ENCODE peak calls at places on chromosomes 16 and 17, in seven cellular contexts. One of them, this sample, is unnamed.

GRCh38 chr17:7330099-7331015 is 1.2 kb upstream of the NEURL4 start:
- DNase-seq in A549: peak; percentile 100
- DNase-seq in heart left ventricle: peak; percentile 80
- DNase-seq in esophagus muscularis mucosa: no peak
- DNase-seq in transverse colon: peak; percentile 80
- DNase-seq in IMR-90: peak; percentile 70
- DNase-seq in stomach: peak; percentile 73
- DNase-seq in this sample: peak; percentile 81

GRCh38 chr17:47895254-47895855 is 681 bp upstream of the SP2 start:
- DNase-seq in IMR-90: peak; percentile 17
- DNase-seq in esophagus muscularis mucosa: peak; percentile 93
- DNase-seq in stomach: peak; percentile 45
- DNase-seq in heart left ventricle: peak; percentile 36
- DNase-seq in A549: peak; percentile 31
- DNase-seq in transverse colon: peak; percentile 60
- DNase-seq in this sample: peak; percentile 41

GRCh38 chr17:58268774-58269556 is 11.8 kb downstream of the MPO start:
- DNase-seq in stomach: no peak
- DNase-seq in esophagus muscularis mucosa: no peak
- DNase-seq in heart left ventricle: no peak
- DNase-seq in IMR-90: no peak
- DNase-seq in transverse colon: no peak
- DNase-seq in A549: no peak
- DNase-seq in this sample: no peak

GRCh38 chr16:55543470-55543869 is 23.0 kb upstream of the CAPNS2 start:
- DNase-seq in transverse colon: no peak
- DNase-seq in esophagus muscularis mucosa: no peak
- DNase-seq in heart left ventricle: no peak
- DNase-seq in stomach: no peak
- DNase-seq in IMR-90: peak; percentile 41
- DNase-seq in A549: no peak
- DNase-seq in this sample: no peak

GRCh38 chr16:4327782-4328579 is 12.1 kb downstream of the GLIS2 start:
- DNase-seq in heart left ventricle: peak; percentile 89
- DNase-seq in IMR-90: peak; percentile 69
- DNase-seq in esophagus muscularis mucosa: peak; percentile 96
- DNase-seq in A549: no peak
- DNase-seq in stomach: peak; percentile 83
- DNase-seq in transverse colon: peak; percentile 74
- DNase-seq in this sample: peak; percentile 93

GRCh38 chr17:72931635-72932034 is 160.9 kb downstream of the SLC39A11 start:
- DNase-seq in IMR-90: no peak
- DNase-seq in heart left ventricle: no peak
- DNase-seq in transverse colon: no peak
- DNase-seq in esophagus muscularis mucosa: no peak
- DNase-seq in stomach: no peak
- DNase-seq in A549: no peak
- DNase-seq in this sample: no peak

GRCh38 chr17:2700031-2700490 is 11.5 kb downstream of the CLUH start:
- DNase-seq in stomach: no peak
- DNase-seq in transverse colon: no peak
- DNase-seq in esophagus muscularis mucosa: no peak
- DNase-seq in heart left ventricle: peak; percentile 3
- DNase-seq in IMR-90: no peak
- DNase-seq in A549: no peak
- DNase-seq in this sample: peak; percentile 20

GRCh38 chr16:4358831-4359561 is 7.9 kb upstream of the PAM16 start:
- DNase-seq in A549: peak; percentile 69
- DNase-seq in heart left ventricle: no peak
- DNase-seq in IMR-90: no peak
- DNase-seq in transverse colon: peak; percentile 59
- DNase-seq in esophagus muscularis mucosa: no peak
- DNase-seq in stomach: peak; percentile 76
- DNase-seq in this sample: peak; percentile 73

GRCh38 chr17:79036609-79037008 is 12.6 kb downstream of the C1QTNF1 start:
- DNase-seq in esophagus muscularis mucosa: no peak
- DNase-seq in IMR-90: peak; percentile 94
- DNase-seq in transverse colon: no peak
- DNase-seq in A549: peak; percentile 87
- DNase-seq in heart left ventricle: no peak
- DNase-seq in stomach: no peak
- DNase-seq in this sample: peak; percentile 80

GRCh38 chr16:11316331-11317015 is 28.8 kb upstream of the RMI2 start:
- DNase-seq in esophagus muscularis mucosa: no peak
- DNase-seq in heart left ventricle: no peak
- DNase-seq in A549: no peak
- DNase-seq in stomach: no peak
- DNase-seq in IMR-90: no peak
- DNase-seq in transverse colon: no peak
- DNase-seq in this sample: no peak

GRCh38 chr17:82231562-82232321 is 2.9 kb downstream of the SLC16A3 start:
- DNase-seq in IMR-90: peak; percentile 40
- DNase-seq in heart left ventricle: peak; percentile 83
- DNase-seq in stomach: peak; percentile 75
- DNase-seq in esophagus muscularis mucosa: peak; percentile 92
- DNase-seq in transverse colon: peak; percentile 83
- DNase-seq in A549: peak; percentile 78
- DNase-seq in this sample: no peak

DNA sequence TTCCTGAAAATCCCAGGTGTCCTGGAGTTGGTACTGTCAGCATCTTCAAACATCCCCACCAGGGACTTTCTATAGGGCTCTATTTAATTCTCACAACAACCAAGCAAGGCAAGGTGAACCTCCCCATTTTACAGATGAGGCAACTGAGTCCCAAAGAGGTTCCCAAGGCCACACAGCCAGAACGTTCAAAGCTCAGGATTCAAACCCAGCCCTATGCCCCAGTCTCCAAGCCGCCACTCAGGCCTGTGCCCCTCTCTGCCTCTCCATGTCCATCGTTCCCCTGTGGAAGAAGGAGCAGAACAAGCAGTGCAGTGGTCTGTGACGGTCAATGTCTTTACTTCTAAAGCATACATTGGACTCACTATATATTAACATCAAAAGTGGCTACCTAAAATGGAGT is 6.1 kb downstream of the ZNF319 start:
- DNase-seq in esophagus muscularis mucosa: no peak
- DNase-seq in IMR-90: no peak
- DNase-seq in heart left ventricle: no peak
- DNase-seq in A549: no peak
- DNase-seq in transverse colon: no peak
- DNase-seq in stomach: no peak
- DNase-seq in this sample: no peak
- H3K27ac ChIP-seq in esophagus muscularis mucosa: no peak overlapping the region
- H3K27ac ChIP-seq in IMR-90: no peak overlapping the region
- H3K27ac ChIP-seq in heart left ventricle: no peak overlapping the region
- H3K27ac ChIP-seq in A549: no peak overlapping the region
- H3K27ac ChIP-seq in transverse colon: no peak overlapping the region
- H3K27ac ChIP-seq in stomach: no peak overlapping the region
- H3K27ac ChIP-seq in this sample: no peak overlapping the region

GRCh38 chr17:42676424-42677011 is at the start of gene PLEKHH3:
- DNase-seq in stomach: no peak
- DNase-seq in A549: no peak
- DNase-seq in IMR-90: no peak
- DNase-seq in heart left ventricle: no peak
- DNase-seq in transverse colon: no peak
- DNase-seq in esophagus muscularis mucosa: no peak
- DNase-seq in this sample: no peak
- TF ChIP-seq POLR2A in stomach: no peak
- TF ChIP-seq POLR2A in A549: peak; percentile 77
- TF ChIP-seq POLR2A in IMR-90: no peak
- TF ChIP-seq POLR2A in heart left ventricle: peak; percentile 13
- TF ChIP-seq POLR2A in transverse colon: peak; percentile 60
- TF ChIP-seq POLR2A in esophagus muscularis mucosa: peak; percentile 91
- TF ChIP-seq POLR2A in this sample: peak; percentile 46

DNA sequence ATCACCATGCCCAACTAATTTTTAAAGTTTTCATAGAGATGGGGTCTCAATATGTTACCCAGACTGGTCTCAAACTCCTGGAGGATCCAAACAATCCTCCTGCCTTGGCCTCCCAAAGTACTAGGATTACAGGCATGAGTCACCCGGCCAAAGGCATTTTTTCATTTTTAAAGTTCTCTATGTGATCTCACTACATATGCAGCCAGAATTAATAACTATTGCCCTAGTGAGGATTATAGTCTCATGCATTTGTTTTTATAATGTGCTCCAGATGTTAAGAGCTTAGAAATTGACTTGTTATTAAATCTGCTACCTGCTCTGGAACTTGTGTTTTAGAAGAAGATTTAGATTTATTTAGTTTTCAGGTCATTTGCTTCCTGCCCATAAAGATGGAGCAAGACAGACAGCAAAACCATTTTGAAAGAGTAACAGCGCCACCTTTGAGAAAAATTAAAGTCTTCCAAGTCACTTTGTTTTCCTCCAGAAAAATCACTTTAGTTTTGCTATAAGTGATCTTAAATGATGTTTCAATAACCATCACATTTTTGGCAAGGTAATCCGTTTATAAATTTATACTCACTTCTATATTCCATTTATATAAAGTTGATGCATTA is 79.5 kb downstream of the CA4 start:
- DNase-seq in heart left ventricle: no peak
- DNase-seq in IMR-90: peak; percentile 63
- DNase-seq in esophagus muscularis mucosa: no peak
- DNase-seq in transverse colon: no peak
- DNase-seq in stomach: no peak
- DNase-seq in A549: no peak
- DNase-seq in this sample: no peak
- TF ChIP-seq CTCF in heart left ventricle: no peak
- TF ChIP-seq CTCF in IMR-90: no peak
- TF ChIP-seq CTCF in esophagus muscularis mucosa: no peak
- TF ChIP-seq CTCF in transverse colon: no peak
- TF ChIP-seq CTCF in stomach: no peak
- TF ChIP-seq CTCF in A549: peak; percentile 38
- TF ChIP-seq CTCF in this sample: no peak

DNA sequence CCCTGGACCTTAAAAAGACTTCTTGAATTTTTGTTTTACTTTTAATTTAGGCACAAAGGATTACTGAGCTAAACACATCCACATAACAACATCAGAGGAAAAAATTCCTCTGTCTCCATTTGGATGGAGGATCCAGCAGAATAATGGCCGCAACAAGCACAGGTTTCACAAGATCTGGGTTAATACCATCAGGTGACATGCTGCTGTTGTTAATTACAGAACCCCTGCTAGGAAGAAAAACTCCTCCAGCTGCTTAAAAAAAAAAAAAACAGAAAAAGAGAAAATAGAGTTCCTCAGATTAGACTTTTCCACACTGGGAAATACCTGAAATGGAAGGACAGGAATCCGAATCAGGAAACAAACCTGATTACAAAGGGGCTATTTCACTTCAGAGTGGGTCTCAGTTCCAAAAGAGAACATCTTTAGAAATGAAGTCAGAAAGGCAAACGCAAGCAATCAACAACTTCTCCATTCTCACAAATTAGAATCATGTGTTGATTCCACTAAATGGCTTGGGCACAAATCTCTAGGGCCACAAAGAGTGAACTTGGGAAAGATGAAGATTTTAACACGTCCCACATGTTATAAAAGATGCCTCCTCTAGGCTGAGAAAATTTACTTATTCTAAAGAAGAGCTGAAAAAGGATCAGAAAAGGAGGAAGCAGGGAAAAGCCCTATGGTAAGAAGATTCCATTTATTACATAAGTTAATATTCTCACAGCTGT is 44.0 kb downstream of the SPOP start:
- DNase-seq in heart left ventricle: no peak
- DNase-seq in A549: no peak
- DNase-seq in stomach: no peak
- DNase-seq in esophagus muscularis mucosa: no peak
- DNase-seq in transverse colon: no peak
- DNase-seq in IMR-90: no peak
- DNase-seq in this sample: no peak
- H3K27ac ChIP-seq in heart left ventricle: peak overlapping the region; percentile 35
- H3K27ac ChIP-seq in A549: no peak overlapping the region
- H3K27ac ChIP-seq in stomach: no peak overlapping the region
- H3K27ac ChIP-seq in esophagus muscularis mucosa: peak overlapping the region; percentile 57
- H3K27ac ChIP-seq in transverse colon: peak overlapping the region; percentile 49
- H3K27ac ChIP-seq in IMR-90: no peak overlapping the region
- H3K27ac ChIP-seq in this sample: no peak overlapping the region

GRCh38 chr17:44066204-44066930 is at the start of gene LSM12:
- DNase-seq in A549: peak; percentile 95
- DNase-seq in stomach: peak; percentile 93
- DNase-seq in esophagus muscularis mucosa: peak; percentile 96
- DNase-seq in IMR-90: peak; percentile 88
- DNase-seq in heart left ventricle: peak; percentile 89
- DNase-seq in transverse colon: peak; percentile 94
- DNase-seq in this sample: peak; percentile 92
- TF ChIP-seq POLR2A in A549: peak; percentile 79
- TF ChIP-seq POLR2A in stomach: no peak
- TF ChIP-seq POLR2A in esophagus muscularis mucosa: peak; percentile 28
- TF ChIP-seq POLR2A in IMR-90: peak; percentile 87
- TF ChIP-seq POLR2A in heart left ventricle: no peak
- TF ChIP-seq POLR2A in transverse colon: peak; percentile 59
- TF ChIP-seq POLR2A in this sample: peak; percentile 69

DNA sequence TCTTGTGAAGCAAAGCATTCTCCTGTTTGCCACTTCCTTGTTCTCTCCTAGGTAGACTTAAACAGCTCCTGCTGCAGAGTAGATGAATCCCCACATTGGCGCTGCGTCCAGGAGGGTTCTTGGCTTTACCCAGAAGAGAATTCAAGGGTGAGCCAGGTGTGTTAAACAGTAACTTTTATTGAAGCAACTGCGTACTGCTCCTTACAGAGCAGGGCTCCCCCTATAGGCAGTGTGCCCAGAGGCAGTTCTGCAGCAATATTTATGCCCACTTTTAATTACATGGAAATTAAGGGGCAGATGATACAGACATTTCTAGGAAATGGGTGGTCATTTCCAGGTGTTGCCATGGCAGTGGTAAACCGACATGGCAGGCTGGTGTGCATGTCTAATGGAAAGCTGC is 987.6 kb upstream of the RBFOX1 start:
- DNase-seq in stomach: no peak
- DNase-seq in heart left ventricle: no peak
- DNase-seq in A549: no peak
- DNase-seq in esophagus muscularis mucosa: no peak
- DNase-seq in transverse colon: no peak
- DNase-seq in IMR-90: no peak
- DNase-seq in this sample: no peak
- TF ChIP-seq CTCF in stomach: no peak
- TF ChIP-seq CTCF in heart left ventricle: no peak
- TF ChIP-seq CTCF in A549: no peak
- TF ChIP-seq CTCF in esophagus muscularis mucosa: no peak
- TF ChIP-seq CTCF in transverse colon: peak; percentile 12
- TF ChIP-seq CTCF in IMR-90: no peak
- TF ChIP-seq CTCF in this sample: no peak

DNA sequence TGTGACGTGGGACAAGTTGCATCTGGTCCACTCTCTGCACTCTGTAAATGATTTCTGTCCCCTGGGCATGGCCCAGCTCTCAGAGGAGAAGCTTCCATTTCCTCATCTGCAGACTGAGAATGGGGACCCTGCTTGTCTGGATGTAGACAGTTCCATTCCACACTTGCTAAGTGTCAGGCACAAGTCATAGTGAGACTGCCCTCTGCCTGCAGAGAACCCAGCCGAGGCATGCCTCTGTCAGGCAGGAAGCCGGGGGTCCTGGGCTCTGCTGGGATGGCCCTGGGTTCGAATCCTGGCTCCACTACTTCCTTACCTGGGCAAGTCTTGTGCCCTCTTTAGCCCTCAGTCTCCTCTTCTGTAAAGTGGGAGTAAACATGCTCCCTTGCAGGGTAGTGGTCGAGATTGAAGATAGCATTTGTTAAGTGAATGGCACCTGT is 4.1 kb downstream of the MAP2K3 start:
- DNase-seq in transverse colon: no peak
- DNase-seq in esophagus muscularis mucosa: no peak
- DNase-seq in A549: no peak
- DNase-seq in heart left ventricle: peak; percentile 27
- DNase-seq in IMR-90: no peak
- DNase-seq in stomach: no peak
- DNase-seq in this sample: no peak
- H3K27ac ChIP-seq in transverse colon: peak overlapping the region; percentile 98
- H3K27ac ChIP-seq in esophagus muscularis mucosa: peak overlapping the region; percentile 93
- H3K27ac ChIP-seq in A549: peak overlapping the region; percentile 78
- H3K27ac ChIP-seq in heart left ventricle: peak overlapping the region; percentile 69
- H3K27ac ChIP-seq in IMR-90: peak overlapping the region; percentile 90
- H3K27ac ChIP-seq in stomach: peak overlapping the region; percentile 98
- H3K27ac ChIP-seq in this sample: peak overlapping the region; percentile 97